ENCODE peak calls at places on chromosomes 6 and 20, in nine cellular contexts. J, B, V, P, E, N, Q, G and I are unnamed samples.

GRCh38 chr6:36701401-36701991 is 3.9 kb downstream of the RAB44 start:
- DNase-seq in J (no peak), B (no peak), V (no peak), P (peak), E (no peak), N (no peak), Q (no peak), G (peak), I (no peak)

GRCh38 chr20:14892782-14893181 is 555.4 kb upstream of the FLRT3 start:
- DNase-seq in J (no peak), B (no peak), V (no peak), P (no peak), E (no peak), N (no peak), Q (no peak), G (no peak), I (no peak)

GRCh38 chr20:36538026-36538764 is 3.1 kb upstream of the MYL9 start:
- DNase-seq in J (no peak), B (no peak), V (no peak), P (no peak), E (peak), N (no peak), Q (peak), G (no peak), I (no peak)

GRCh38 chr20:47666304-47666703 is 119.0 kb downstream of the SULF2 start:
- DNase-seq in J (no peak), B (no peak), V (no peak), P (no peak), E (no peak), N (no peak), Q (no peak), G (no peak), I (no peak)

GRCh38 chr6:56491606-56492328 is 150.9 kb downstream of the DST start:
- DNase-seq in J (peak), B (no peak), V (no peak), P (no peak), E (peak), N (no peak), Q (no peak), G (no peak), I (no peak)

GRCh38 chr6:14896475-14896874 is 349.4 kb upstream of the JARID2 start:
- DNase-seq in J (no peak), B (no peak), V (no peak), P (no peak), E (peak), N (no peak), Q (peak), G (no peak), I (no peak)

GRCh38 chr20:23350855-23351838 is 556 bp downstream of the NXT1 start:
- DNase-seq in J (peak), B (peak), V (peak), P (peak), E (peak), N (peak), Q (peak), G (peak), I (no peak)

GRCh38 chr6:98924647-98925046 is 23.1 kb downstream of the FBXL4 start:
- DNase-seq in J (peak), B (no peak), V (no peak), P (no peak), E (no peak), N (no peak), Q (no peak), G (no peak), I (no peak)

GRCh38 chr6:52233975-52234823 is 10.1 kb downstream of the IL17F start:
- DNase-seq in J (no peak), B (peak), V (no peak), P (peak), E (peak), N (no peak), Q (peak), G (peak), I (no peak)

GRCh38 chr20:57934913-57935312 is 225.1 kb upstream of the PMEPA1 start:
- DNase-seq in J (no peak), B (no peak), V (no peak), P (no peak), E (no peak), N (no peak), Q (no peak), G (no peak), I (no peak)
- H3K27ac ChIP-seq in J (no peak), B (no peak), V (no peak), P (no peak), E (no peak), N (no peak), Q (no peak), G (no peak), I (no peak)

GRCh38 chr20:57384486-57384885 is 6.7 kb upstream of the RBM38 start:
- DNase-seq in J (no peak), B (no peak), V (no peak), P (no peak), E (no peak), N (no peak), Q (no peak), G (no peak), I (no peak)
- H3K27ac ChIP-seq in J (peak), B (no peak), V (no peak), P (no peak), E (no peak), N (no peak), Q (no peak), G (no peak), I (no peak)

GRCh38 chr6:89350281-89351037 is 2.1 kb downstream of the UBE2J1 start:
- DNase-seq in J (no peak), B (no peak), V (no peak), P (no peak), E (peak), N (peak), Q (no peak), G (no peak), I (no peak)
- H3K27ac ChIP-seq in J (peak), B (no peak), V (no peak), P (no peak), E (no peak), N (peak), Q (no peak), G (no peak), I (peak)

GRCh38 chr6:112244428-112244827 is 9.9 kb downstream of the LAMA4 start:
- DNase-seq in J (no peak), B (no peak), V (no peak), P (no peak), E (no peak), N (no peak), Q (no peak), G (no peak), I (no peak)
- H3K27ac ChIP-seq in J (peak), B (no peak), V (no peak), P (no peak), E (peak), N (no peak), Q (peak), G (no peak), I (no peak)

GRCh38 chr20:34420975-34421374 is 57.9 kb downstream of the ITCH start:
- DNase-seq in J (no peak), B (no peak), V (no peak), P (no peak), E (no peak), N (no peak), Q (no peak), G (no peak), I (no peak)

GRCh38 chr20:34420146-34420545 is 57.1 kb downstream of the ITCH start:
- DNase-seq in J (no peak), B (no peak), V (no peak), P (no peak), E (no peak), N (no peak), Q (peak), G (no peak), I (no peak)

GRCh38 chr20:34410331-34410730 is 47.3 kb downstream of the ITCH start:
- DNase-seq in J (no peak), B (no peak), V (no peak), P (no peak), E (no peak), N (no peak), Q (peak), G (no peak), I (no peak)

GRCh38 chr20:34412453-34412852 is 49.4 kb downstream of the ITCH start:
- DNase-seq in J (no peak), B (no peak), V (no peak), P (no peak), E (no peak), N (no peak), Q (no peak), G (no peak), I (no peak)

GRCh38 chr20:34415079-34415478 is 52.0 kb downstream of the ITCH start:
- DNase-seq in J (no peak), B (no peak), V (no peak), P (no peak), E (no peak), N (no peak), Q (no peak), G (no peak), I (no peak)
- H3K27ac ChIP-seq in J (peak), B (no peak), V (no peak), P (no peak), E (no peak), N (no peak), Q (no peak), G (no peak), I (no peak)